ENCODE peak calls at places on chromosomes 5 and 9, in six cellular contexts. N is A673, L is uterus, A is PC-3, K is lower lobe of right lung, M is neural progenitor cell. H is an unnamed sample.

GRCh38 chr9:81737871-81738507 is 48.6 kb upstream of the TLE1 start:
- DNase-seq in K (no peak), M (no peak), A (peak; percentile 89), L (no peak), N (no peak), H (no peak)

GRCh38 chr9:16360247-16360646 is 510.2 kb downstream of the BNC2 start:
- DNase-seq in A (no peak), K (no peak), M (no peak), L (no peak), N (no peak), H (no peak)

GRCh38 chr9:126860077-126860756 is at the start of gene ZBTB34:
- DNase-seq in M (peak; percentile 90), N (peak; percentile 74), L (peak; percentile 66), A (peak; percentile 47), K (peak; percentile 80), H (peak; percentile 95)

GRCh38 chr5:147857302-147858129 is 21.0 kb upstream of the SCGB3A2 start:
- DNase-seq in M (peak; percentile 73), A (peak; percentile 95), K (peak; percentile 47), L (peak; percentile 20), N (peak; percentile 81), H (peak; percentile 4)

GRCh38 chr9:4579011-4579410 is 83.1 kb upstream of the PLPP6 start:
- DNase-seq in M (no peak), L (no peak), A (no peak), K (no peak), N (no peak), H (no peak)

GRCh38 chr5:73482383-73483193 is 15.7 kb upstream of the BTF3 start:
- DNase-seq in N (no peak), L (no peak), K (no peak), M (no peak), A (peak; percentile 48), H (no peak)

GRCh38 chr9:77589046-77589795 is 58.9 kb downstream of the GNA14 start:
- DNase-seq in K (no peak), L (no peak), N (no peak), A (peak; percentile 95), M (no peak), H (no peak)

GRCh38 chr5:6718161-6718681 is 5.0 kb downstream of the TENT4A start:
- DNase-seq in A (no peak), N (no peak), L (no peak), M (no peak), K (no peak), H (no peak)

GRCh38 chr5:160514191-160514590 is 92.5 kb downstream of the PTTG1 start:
- DNase-seq in K (no peak), A (no peak), M (no peak), L (no peak), N (no peak), H (no peak)

GRCh38 chr9:70601000-70601929 is 186.8 kb upstream of the KLF9 start:
- DNase-seq in M (no peak), A (peak; percentile 22), K (peak; percentile 86), L (peak; percentile 98), N (peak; percentile 84), H (no peak)

GRCh38 chr9:76574171-76574767 is 115.3 kb downstream of the GCNT1 start:
- DNase-seq in M (no peak), K (no peak), N (no peak), A (no peak), L (no peak), H (no peak)

GRCh38 chr9:128529191-128529590 is 23.2 kb upstream of the SPTAN1 start:
- DNase-seq in M (no peak), A (peak; percentile 12), L (no peak), N (no peak), K (no peak), H (no peak)

GRCh38 chr5:130110333-130110732 is 206.1 kb downstream of the CHSY3 start:
- DNase-seq in N (no peak), K (no peak), M (no peak), A (no peak), L (no peak), H (no peak)

GRCh38 chr5:5886812-5887486 is 464.5 kb downstream of the ICE1 start:
- DNase-seq in M (peak; percentile 62), A (peak; percentile 87), K (peak; percentile 51), L (no peak), N (no peak), H (peak; percentile 91)

GRCh38 chr5:558326-558725 is 34.1 kb upstream of the SLC9A3 start:
- DNase-seq in L (no peak), N (no peak), K (no peak), A (no peak), M (no peak), H (peak; percentile 54)

DNA sequence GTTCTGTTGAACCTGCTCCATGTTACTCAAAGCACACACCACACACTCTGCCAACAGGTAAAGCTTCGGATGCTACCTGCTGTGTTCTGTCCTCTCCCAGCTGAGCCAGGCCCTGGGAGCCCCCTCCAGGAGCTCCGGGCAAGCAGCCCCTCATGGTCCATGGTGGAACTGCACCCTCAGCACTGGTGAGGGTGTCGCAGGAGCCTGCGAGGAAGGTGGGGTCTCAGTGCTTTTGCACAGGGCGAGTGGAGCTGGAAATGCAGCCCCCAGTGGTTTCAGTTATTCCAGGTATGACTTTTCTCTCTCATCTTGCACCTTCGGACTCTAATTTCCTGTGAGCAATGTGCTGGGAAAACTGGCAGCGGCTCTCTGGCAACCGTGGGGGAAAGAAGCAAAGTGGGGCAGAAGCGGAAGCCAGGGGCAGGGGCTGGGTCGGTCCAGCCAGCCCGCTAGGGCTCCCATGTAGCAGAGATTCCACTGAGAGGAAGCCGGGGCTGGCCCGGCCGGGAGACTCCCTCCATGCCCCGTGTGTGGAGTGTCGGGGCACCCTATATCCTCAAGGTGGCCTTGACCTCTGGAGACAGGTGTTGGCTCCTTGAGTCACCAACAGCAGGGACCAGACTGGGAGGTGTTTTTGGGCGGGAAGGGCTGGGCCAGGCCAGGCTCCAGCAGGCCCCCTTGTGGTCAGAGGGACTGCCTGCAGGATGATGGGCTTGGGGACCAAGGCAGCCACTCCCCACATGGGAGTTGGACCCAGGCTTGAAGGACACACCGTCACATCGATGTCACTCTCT is 75.6 kb upstream of the PRSS3 start:
- DNase-seq in N (peak; percentile 42), K (peak; percentile 48), L (no peak), M (peak; percentile 56), A (peak; percentile 18), H (peak; percentile 61)
- H3K4me3 ChIP-seq in N (no peak overlapping the region), K (no peak overlapping the region), L (no peak overlapping the region), M (no peak overlapping the region), A (no peak overlapping the region), H (no peak overlapping the region)

DNA sequence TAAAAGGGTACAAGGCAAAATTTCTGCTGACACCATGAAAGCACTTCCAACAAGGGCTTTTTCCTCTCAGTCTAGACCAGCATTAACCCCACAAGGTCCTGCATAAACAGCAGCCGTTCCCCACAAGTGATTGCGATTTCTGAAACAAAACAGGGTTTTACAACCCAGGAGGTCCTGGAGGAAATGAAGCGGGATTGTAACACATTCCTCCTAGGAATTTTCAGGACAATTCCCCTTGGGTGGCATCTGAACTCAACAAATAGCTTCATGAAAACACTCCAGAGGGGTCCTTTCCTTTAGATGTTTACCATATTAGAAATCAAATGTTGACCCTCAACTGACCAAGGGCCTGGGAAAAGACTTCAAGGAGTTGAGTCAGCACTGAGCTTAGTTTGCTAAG is 36.7 kb upstream of the SHC3 start:
- DNase-seq in A (no peak), M (peak; percentile 20), N (no peak), L (no peak), K (no peak), H (no peak)
- H3K27me3 ChIP-seq in A (no peaks in the 10 kb centered on the region), M (no peaks in the 10 kb centered on the region), N (no peaks in the 10 kb centered on the region), L (no peaks in the 10 kb centered on the region), K (no peaks in the 10 kb centered on the region), H (no peaks in the 10 kb centered on the region)

DNA sequence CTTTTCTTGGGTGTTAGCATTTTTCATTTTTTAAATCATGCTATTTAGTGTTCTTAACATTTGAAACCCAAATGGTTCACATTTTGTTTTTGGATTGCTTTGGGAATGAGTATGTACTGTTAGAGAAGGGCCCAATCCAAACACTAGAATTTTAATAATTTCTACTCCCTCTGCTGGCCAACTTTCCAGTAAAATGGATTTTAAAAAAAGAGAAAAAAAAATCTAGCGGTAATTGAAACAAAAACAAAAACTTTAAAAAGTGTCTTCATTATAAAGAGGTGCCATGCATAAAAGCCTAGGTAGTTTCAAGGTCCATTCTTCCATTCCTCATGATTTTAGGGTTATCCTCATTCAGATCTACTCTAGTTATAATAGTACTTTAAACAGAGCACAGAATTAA is 32.1 kb upstream of the RICTOR start:
- DNase-seq in K (no peak), N (no peak), M (no peak), A (peak; percentile 55), L (no peak), H (no peak)
- H3K4me3 ChIP-seq in K (no peak overlapping the region), N (no peak overlapping the region), M (no peak overlapping the region), A (no peak overlapping the region), L (no peak overlapping the region), H (no peak overlapping the region)

GRCh38 chr5:159102294-159102934 is 2.7 kb upstream of the EBF1 start:
- DNase-seq in L (no peak), N (no peak), A (no peak), M (no peak), K (no peak), H (no peak)
- H3K27me3 ChIP-seq in L (no peaks in the 10 kb centered on the region), N (peaks cover 13% of the 10 kb centered on the region), A (peaks cover 23% of the 10 kb centered on the region), M (peaks cover 92% of the 10 kb centered on the region), K (peaks cover 95% of the 10 kb centered on the region), H (peaks cover 85% of the 10 kb centered on the region)

H was measured in H7.